ENCODE peak calls at places on chromosomes 4 and X, in four cellular contexts. E is IMR-90, Y is H9, U is H1. A is an unnamed sample.
A peak's percentile ranks its signal among the peaks of the same experiment; 100 is the strongest.

GRCh38 chr4:176789955-176790354 is 2.8 kb downstream of the VEGFC start:
- DNase-seq in E (peak; percentile 81), Y (no peak), U (no peak), A (peak; percentile 51)

GRCh38 chr4:73600917-73601316 is 19.3 kb downstream of the RASSF6 start:
- DNase-seq in E (peak; percentile 39), Y (no peak), U (no peak), A (no peak)

GRCh38 chrX:307261-308111 is 11.1 kb downstream of the GTPBP6 start:
- DNase-seq in E (no peak), Y (no peak), U (no peak), A (no peak)

GRCh38 chr4:56871357-56871993 is 36.2 kb upstream of the REST start:
- DNase-seq in E (no peak), Y (peak; percentile 67), U (peak; percentile 50), A (peak; percentile 62)

GRCh38 chr4:26141916-26142638 is 178.7 kb upstream of the RBPJ start:
- DNase-seq in E (peak; percentile 83), Y (no peak), U (no peak), A (peak; percentile 29)

GRCh38 chr4:158176776-158177175 is 4.0 kb upstream of the GASK1B start:
- DNase-seq in E (no peak), Y (no peak), U (no peak), A (no peak)

GRCh38 chr4:114864060-114864459 is 249.4 kb downstream of the NDST4 start:
- DNase-seq in E (no peak), Y (no peak), U (no peak), A (no peak)

GRCh38 chrX:72050011-72050410 is 81.7 kb downstream of the RTL5 start:
- DNase-seq in E (no peak), Y (no peak), U (no peak), A (no peak)

GRCh38 chr4:38762560-38762959 is 20.2 kb downstream of the TLR10 start:
- DNase-seq in E (no peak), Y (no peak), U (no peak), A (no peak)

GRCh38 chr4:158809611-158810486 is 41.0 kb downstream of the FNIP2 start:
- DNase-seq in E (peak; percentile 90), Y (no peak), U (no peak), A (peak; percentile 54)

GRCh38 chr4:155972098-155972497 is 18.4 kb upstream of the CTSO start:
- DNase-seq in E (peak; percentile 38), Y (peak; percentile 41), U (no peak), A (peak; percentile 70)

DNA sequence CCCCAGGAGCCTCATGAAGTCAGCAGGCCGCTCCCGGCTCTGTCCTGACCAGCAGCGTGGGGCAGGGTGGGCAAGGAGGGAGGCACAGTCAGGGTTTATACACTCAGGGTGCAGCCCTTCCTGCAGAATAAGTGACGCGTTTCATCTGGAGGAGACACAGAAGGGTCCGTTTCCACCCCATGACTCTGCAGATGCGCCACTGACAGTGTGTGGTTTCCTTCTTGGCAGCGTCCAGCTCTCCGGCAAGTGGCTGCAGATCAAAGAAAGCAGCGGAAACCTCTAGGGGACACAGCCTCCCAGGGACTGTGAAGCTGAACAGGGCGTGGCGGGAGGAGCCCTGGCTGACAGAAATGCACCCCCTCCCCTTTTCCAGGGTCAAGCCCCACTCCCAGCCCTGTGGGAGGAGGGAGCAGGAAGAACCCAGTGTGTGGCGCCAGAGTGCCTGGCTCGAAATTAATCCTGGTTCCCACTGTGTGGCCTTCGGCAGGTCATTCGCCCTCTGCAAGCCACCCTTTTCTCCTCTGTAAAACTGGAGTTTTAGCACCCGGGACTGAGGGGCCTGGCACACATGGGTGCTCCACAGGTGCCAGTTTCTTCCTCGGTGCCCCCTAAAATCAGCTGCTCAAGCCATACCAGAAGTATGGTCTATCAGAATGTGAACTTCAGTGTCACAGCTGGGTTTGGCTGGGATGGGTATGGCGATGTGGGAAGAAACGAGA is 17.3 kb upstream of the TBC1D14 start:
- DNase-seq in E (peak; percentile 79), Y (peak; percentile 74), U (no peak), A (peak; percentile 39)
- H2BK120ac ChIP-seq in E (peak overlapping the region; percentile 83), Y (no peak overlapping the region), U (no peak overlapping the region), A (no peak overlapping the region)

DNA sequence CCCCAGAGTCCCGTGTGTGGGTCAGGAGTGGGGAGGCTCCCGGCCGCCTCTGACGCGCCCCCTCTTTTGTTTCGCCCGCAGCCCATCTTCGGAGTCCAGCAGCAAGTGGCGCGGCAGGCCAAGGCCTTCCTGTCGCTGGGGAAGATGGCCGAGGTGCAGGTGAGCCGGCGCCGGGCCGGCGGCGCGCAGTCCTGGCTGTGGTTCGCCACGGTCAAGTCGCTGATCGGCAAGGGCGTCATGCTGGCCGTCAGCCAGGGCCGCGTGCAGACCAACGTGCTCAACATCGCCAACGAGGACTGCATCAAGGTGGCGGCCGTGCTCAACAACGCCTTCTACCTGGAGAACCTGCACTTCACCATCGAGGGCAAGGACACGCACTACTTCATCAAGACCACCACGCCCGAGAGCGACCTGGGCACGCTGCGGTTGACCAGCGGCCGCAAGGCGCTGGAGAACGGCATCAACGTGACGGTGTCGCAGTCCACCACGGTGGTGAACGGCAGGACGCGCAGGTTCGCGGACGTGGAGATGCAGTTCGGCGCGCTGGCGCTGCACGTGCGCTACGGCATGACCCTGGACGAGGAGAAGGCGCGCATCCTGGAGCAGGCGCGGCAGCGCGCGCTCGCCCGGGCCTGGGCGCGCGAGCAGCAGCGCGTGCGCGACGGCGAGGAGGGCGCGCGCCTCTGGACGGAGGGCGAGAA is 117.5 kb downstream of the DCTD start:
- DNase-seq in E (no peak), Y (no peak), U (no peak), A (no peak)
- H3K23ac ChIP-seq in E (no peak overlapping the region), Y (no peak overlapping the region), U (no peak overlapping the region), A (no peak overlapping the region)

GRCh38 chrX:15985937-15986336 is 131.3 kb upstream of the AP1S2 start:
- DNase-seq in E (no peak), Y (no peak), U (no peak), A (no peak)

GRCh38 chrX:15977644-15978043 is 123.0 kb upstream of the AP1S2 start:
- DNase-seq in E (no peak), Y (no peak), U (no peak), A (peak; percentile 25)

GRCh38 chrX:15988661-15989603 is 134.3 kb upstream of the AP1S2 start:
- DNase-seq in E (peak; percentile 82), Y (no peak), U (no peak), A (peak; percentile 56)

GRCh38 chrX:15983034-15983433 is 128.4 kb upstream of the AP1S2 start:
- DNase-seq in E (no peak), Y (no peak), U (no peak), A (no peak)
- H4K5ac ChIP-seq in E (no peak overlapping the region), Y (no peak overlapping the region), U (no peak overlapping the region), A (no peak overlapping the region)

DNA sequence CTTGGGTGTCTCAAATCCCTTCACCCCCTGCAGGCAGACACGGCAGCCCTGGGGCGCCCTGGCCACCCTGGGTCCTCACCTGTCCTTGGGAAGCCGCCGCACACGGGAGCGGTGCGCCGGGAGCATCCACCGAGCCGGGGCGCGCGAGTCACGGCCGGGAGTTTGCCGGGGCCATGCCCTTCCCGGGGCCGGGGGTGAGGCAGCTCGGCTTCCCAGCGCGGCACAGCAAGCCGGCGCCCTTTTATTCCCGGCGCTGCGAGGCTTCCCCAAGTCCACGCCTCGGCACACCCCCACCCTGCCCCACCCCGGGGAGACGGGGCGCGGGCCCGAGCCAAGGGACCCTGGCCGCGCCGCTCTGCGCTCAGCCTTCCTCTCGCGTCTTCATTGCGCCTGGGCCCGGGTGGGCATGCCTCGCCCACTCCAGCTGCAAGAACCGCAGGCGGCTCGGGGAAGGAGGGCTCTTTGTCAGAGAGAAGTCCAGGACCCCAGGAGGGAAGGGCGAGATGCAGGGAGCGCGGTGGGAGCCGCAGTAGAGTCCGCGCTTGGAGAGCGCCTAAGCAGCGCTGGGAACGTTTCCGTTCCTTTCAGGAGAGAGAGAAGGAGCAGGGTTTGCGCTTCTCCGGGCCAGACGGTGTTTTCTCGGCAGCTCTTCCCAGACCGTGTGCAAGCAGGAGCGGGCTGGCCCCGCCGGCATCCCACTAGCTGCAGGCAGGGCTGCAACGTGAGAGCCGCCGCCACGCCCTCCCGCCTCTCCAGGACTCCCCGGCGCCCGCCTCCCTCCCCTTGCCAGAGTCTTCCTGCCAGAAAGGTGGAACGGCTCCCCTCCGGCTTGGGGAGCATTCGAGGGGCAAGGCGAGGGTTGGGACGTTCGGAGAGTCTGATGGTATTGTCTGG is at the start of gene MXRA5:
- DNase-seq in E (peak; percentile 11), Y (peak; percentile 76), U (peak; percentile 59), A (peak; percentile 69)
- H2BK120ac ChIP-seq in E (no peak within 1 kb of the TSS), Y (no peak within 1 kb of the TSS), U (no peak within 1 kb of the TSS), A (no peak within 1 kb of the TSS)

DNA sequence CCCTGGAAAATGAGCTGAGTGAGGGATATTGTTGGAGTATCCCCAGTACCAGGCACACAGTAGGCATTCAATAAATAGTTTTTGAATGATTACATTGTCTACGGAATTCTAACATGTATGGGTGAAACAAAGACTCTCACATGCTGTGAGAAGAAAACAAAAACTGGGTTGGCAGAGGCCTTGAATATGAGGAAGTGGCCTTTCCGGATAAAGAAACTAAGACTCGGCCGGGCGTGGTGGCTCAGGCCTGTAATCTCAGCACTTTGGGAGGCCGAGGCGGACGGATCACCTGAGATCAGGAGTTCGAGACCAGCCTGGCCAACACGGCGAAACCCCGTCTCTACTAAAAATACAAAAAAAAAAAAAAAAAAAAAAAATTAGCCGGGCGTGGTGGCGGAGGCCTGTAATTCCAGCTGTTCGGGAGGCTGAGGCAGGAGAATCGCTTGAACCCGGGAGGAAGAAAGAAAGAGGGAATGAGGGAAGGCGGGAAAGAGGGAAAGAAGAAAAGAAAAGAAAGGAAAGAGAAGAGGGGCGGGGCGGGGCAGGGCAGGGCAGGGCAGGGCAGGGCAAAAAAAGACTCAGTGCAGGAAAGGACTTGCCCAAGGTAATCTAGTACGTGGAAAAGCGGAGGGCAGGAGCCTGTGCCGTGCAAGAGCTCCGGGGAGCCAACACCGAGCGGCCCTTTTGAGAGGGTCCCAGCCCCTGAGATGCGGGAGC is 689 bp upstream of the TMA16 start:
- DNase-seq in E (no peak), Y (no peak), U (no peak), A (no peak)
- H3K23ac ChIP-seq in E (no peak overlapping the region), Y (no peak overlapping the region), U (no peak overlapping the region), A (peak overlapping the region; percentile 70)

GRCh38 chr4:180810581-180810980 is 1432.6 kb upstream of the TENM3 start:
- DNase-seq in E (no peak), Y (no peak), U (no peak), A (no peak)
- H4K5ac ChIP-seq in E (no peak overlapping the region), Y (no peak overlapping the region), U (no peak overlapping the region), A (no peak overlapping the region)

GRCh38 chr4:5773271-5773555 is 62.2 kb downstream of the EVC start:
- DNase-seq in E (peak; percentile 82), Y (peak; percentile 32), U (peak; percentile 43), A (no peak)
- H2BK120ac ChIP-seq in E (peak overlapping the region; percentile 99), Y (no peak overlapping the region), U (no peak overlapping the region), A (no peak overlapping the region)